ENCODE peak calls at places on chromosomes 11 and 22, in five cellular contexts. G is lower lobe of right lung, W is IMR-90, Z is transverse colon, Y is A549. T is an unnamed sample. For H3K9me3, the result is how much of the 10 kb centered on the place peaks cover.

GRCh38 chr22:24595863-24596262 is 3.0 kb upstream of the LRRC75B start:
- DNase-seq in G (no peak), W (no peak), Z (no peak), Y (no peak), T (no peak)

GRCh38 chr22:31650391-31650790 is 11.6 kb downstream of the PISD start:
- DNase-seq in G (no peak), W (peak), Z (no peak), Y (no peak), T (no peak)

GRCh38 chr11:110777765-110778164 is 65.5 kb upstream of the ARHGAP20 start:
- DNase-seq in G (no peak), W (peak), Z (peak), Y (no peak), T (peak)

GRCh38 chr11:76480241-76480640 is 35.4 kb downstream of the EMSY start:
- DNase-seq in G (no peak), W (no peak), Z (no peak), Y (no peak), T (no peak)

GRCh38 chr11:3838504-3838903 is 2.3 kb downstream of the RHOG start:
- DNase-seq in G (no peak), W (no peak), Z (no peak), Y (no peak), T (no peak)

GRCh38 chr22:19723165-19723989 is at the start of gene GP1BB:
- DNase-seq in G (peak), W (no peak), Z (peak), Y (no peak), T (peak)

GRCh38 chr11:65043881-65044501 is 3.0 kb downstream of the SAC3D1 start:
- DNase-seq in G (peak), W (peak), Z (peak), Y (no peak), T (no peak)

GRCh38 chr11:2928605-2929510 is at the start of gene PHLDA2:
- DNase-seq in G (peak), W (peak), Z (peak), Y (peak), T (peak)

GRCh38 chr22:47279337-47279736 is 516.9 kb downstream of the TBC1D22A start:
- DNase-seq in G (no peak), W (no peak), Z (no peak), Y (no peak), T (no peak)
- H3K9me3 ChIP-seq in G (under half), W (under half), Z (under half), Y (under half), T (under half)

DNA sequence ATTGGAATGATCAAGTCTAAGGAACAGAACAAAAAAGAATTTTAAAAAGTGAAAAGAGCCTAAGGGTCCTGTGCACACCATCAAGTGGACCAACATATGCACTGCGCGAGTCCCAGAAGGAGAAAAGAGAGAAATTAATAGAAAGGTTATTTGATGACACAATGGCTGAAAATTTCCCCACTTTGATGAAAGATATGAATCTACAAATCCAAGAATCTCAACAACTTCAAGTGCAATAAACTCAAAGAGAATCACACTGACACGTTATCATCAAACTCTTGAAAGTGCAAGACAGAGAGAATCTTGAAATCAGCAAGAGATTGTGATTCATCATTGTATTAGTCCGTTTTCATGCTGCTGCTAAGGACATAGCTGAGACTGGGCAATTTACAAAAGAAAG is 230.8 kb downstream of the ADAMTS15 start:
- DNase-seq in G (no peak), W (no peak), Z (no peak), Y (no peak), T (no peak)
- H3K9me3 ChIP-seq in G (under half), W (under half), Z (under half), Y (under half), T (under half)

GRCh38 chr11:113888848-113889247 is 13.5 kb upstream of the USP28 start:
- DNase-seq in G (no peak), W (no peak), Z (no peak), Y (no peak), T (no peak)

GRCh38 chr11:113880966-113881365 is 5.6 kb upstream of the USP28 start:
- DNase-seq in G (no peak), W (no peak), Z (no peak), Y (no peak), T (no peak)

GRCh38 chr11:113884361-113884836 is 9.0 kb upstream of the USP28 start:
- DNase-seq in G (no peak), W (peak), Z (no peak), Y (no peak), T (no peak)

GRCh38 chr11:113881856-113882255 is 6.5 kb upstream of the USP28 start:
- DNase-seq in G (no peak), W (no peak), Z (no peak), Y (no peak), T (no peak)

DNA sequence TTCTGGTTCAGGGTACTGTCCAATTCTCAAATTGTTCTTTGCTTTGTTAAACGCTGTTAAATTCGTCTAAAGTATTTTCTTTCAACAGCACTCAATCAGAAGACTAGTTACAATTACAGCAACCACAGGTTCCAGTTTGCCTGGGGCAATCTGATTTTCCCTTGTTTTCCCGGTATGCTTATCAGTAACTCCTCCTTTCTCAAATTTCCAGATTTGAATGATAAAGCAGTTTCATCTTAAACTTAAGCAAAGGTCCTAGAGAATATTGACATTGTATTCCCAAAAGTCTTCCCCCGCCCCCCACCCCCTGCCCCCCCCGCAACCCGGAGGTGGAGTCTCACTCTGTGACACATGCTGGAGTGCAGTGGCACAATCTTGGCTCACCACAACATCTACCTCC is 10.5 kb upstream of the USP28 start:
- DNase-seq in G (no peak), W (no peak), Z (no peak), Y (no peak), T (no peak)
- H3K9me3 ChIP-seq in G (under half), W (under half), Z (under half), Y (under half), T (under half)

GRCh38 chr22:49008682-49009235 is 818.9 kb downstream of the BRD1 start:
- DNase-seq in G (no peak), W (no peak), Z (no peak), Y (no peak), T (no peak)

GRCh38 chr22:49009359-49010063 is 818.2 kb downstream of the BRD1 start:
- DNase-seq in G (peak), W (no peak), Z (no peak), Y (no peak), T (no peak)

GRCh38 chr22:49006207-49007012 is 821.3 kb downstream of the BRD1 start:
- DNase-seq in G (no peak), W (no peak), Z (no peak), Y (no peak), T (no peak)

GRCh38 chr22:49005557-49005956 is 822.1 kb downstream of the BRD1 start:
- DNase-seq in G (no peak), W (no peak), Z (no peak), Y (no peak), T (no peak)

DNA sequence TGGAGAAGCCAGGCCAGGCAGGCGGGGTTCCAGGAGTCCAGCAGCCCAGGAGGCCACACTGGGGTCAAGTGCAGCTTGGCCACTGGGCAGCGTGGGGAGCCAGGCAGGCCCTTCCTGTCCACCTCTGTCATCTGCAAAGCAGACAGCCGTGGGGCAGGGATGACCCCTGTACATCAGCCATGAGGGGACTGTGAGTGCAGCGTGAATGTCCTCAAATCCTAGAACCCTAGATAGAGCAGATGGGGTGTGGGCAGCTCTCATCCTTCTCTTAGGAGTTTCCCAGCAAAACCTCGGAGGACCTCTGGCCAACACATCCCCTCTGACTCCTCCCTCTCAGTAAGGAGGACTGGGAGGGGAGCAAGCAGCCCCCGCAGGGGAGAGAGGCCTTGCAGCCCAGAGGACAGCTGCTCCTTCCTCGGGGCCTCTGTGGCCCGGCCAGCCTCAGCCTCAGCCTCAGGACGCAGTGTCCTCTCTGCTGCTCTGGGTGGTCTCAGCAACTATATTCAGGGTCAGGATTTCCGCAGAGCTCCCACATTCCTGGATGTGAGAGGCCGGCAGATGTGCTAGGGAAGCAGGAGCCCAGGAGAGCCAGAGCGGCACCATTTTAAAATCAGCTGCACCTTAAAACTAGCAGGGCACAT is 820.5 kb downstream of the BRD1 start:
- DNase-seq in G (no peak), W (no peak), Z (no peak), Y (no peak), T (no peak)
- H3K9me3 ChIP-seq in G (under half), W (half or more), Z (under half), Y (under half), T (under half)

GRCh38 chr22:48706934-48707748 is 1120.5 kb downstream of the BRD1 start:
- DNase-seq in G (no peak), W (no peak), Z (no peak), Y (no peak), T (no peak)
- H3K9me3 ChIP-seq in G (under half), W (half or more), Z (under half), Y (under half), T (under half)

DNA sequence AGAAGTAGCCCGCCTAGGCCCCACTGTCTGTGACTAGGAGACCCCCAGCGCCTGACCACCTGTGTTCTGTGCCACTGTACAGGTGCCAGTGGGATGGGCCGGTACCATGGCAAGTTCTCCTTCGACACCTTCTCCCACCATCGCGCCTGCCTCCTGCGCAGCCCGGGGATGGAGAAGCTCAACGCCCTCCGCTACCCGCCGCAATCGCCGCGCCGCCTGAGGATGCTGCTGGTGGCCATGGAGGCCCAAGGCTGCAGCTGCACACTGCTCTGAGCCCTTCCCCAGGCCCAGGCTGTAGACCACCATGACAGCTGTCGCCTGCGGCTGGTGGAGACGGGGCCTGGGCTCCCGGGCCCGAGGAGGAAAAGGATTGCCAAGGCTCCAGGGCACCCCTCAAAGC is 2.8 kb upstream of the NDUFS8 start:
- DNase-seq in G (no peak), W (no peak), Z (no peak), Y (no peak), T (no peak)
- H3K9me3 ChIP-seq in G (under half), W (under half), Z (under half), Y (under half), T (under half)

GRCh38 chr11:62105611-62106245 is 18.1 kb upstream of the INCENP start:
- DNase-seq in G (no peak), W (peak), Z (no peak), Y (no peak), T (peak)
- H3K9me3 ChIP-seq in G (under half), W (under half), Z (under half), Y (under half), T (under half)

DNA sequence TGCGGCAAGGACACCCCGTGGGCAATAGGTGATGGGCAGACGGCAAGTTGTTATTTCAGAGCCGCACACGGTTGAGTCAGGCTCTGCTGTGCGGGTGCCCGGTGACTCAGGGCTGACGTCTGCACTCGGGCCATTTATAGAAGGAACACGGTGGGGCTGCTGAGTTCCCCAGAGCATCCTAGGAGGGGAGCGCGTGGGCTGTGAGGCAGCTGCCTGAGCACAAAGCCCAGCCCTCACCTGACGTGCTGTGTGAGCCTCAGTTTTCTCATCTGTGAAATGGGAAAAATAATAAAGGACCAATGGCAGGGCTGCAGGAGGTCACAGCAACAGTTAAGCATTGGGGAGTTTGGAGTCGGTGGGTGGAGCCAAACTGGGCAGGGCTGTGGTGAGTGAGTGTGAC is 11.3 kb upstream of the RHOD start:
- DNase-seq in G (no peak), W (peak), Z (no peak), Y (peak), T (no peak)
- H3K9me3 ChIP-seq in G (under half), W (under half), Z (under half), Y (under half), T (under half)

T was measured in cardiac muscle cell.